ENCODE peak calls at places on chromosomes 16 and 17, in eight cellular contexts. H, U, C, K, L, D, R and G are unnamed samples.

GRCh38 chr16:75012380-75013081 is 13.7 kb downstream of the ZNRF1 start:
- DNase-seq in R (no peak), U (no peak), D (no peak), H (no peak), K (no peak), C (no peak), L (no peak), G (peak; percentile 9)

GRCh38 chr16:20803561-20804214 is 2.6 kb downstream of the ERI2 start:
- DNase-seq in U (no peak), R (no peak), D (no peak), K (no peak), C (no peak), L (no peak), H (no peak), G (no peak)

GRCh38 chr16:75320435-75320834 is 69.0 kb upstream of the BCAR1 start:
- DNase-seq in K (no peak), C (no peak), R (no peak), H (no peak), D (no peak), U (no peak), L (no peak), G (no peak)

GRCh38 chr17:42182927-42183734 is 2.1 kb downstream of the HCRT start:
- DNase-seq in L (peak; percentile 33), H (no peak), R (no peak), C (no peak), U (peak; percentile 20), K (no peak), D (no peak), G (peak; percentile 54)

GRCh38 chr17:82213251-82214011 is 789 bp upstream of the CCDC57 start:
- DNase-seq in U (peak; percentile 87), C (no peak), K (peak; percentile 81), H (no peak), D (peak; percentile 51), R (peak; percentile 65), L (peak; percentile 53), G (peak; percentile 62)

GRCh38 chr17:17119533-17119932 is 77.3 kb downstream of the MPRIP start:
- DNase-seq in L (peak; percentile 50), C (no peak), D (no peak), H (no peak), K (no peak), R (no peak), U (peak; percentile 29), G (no peak)

GRCh38 chr17:31226373-31226772 is 70.7 kb downstream of the OMG start:
- DNase-seq in H (no peak), D (no peak), L (no peak), K (no peak), U (no peak), C (peak; percentile 53), R (no peak), G (no peak)

GRCh38 chr16:76059701-76060100 is 217.5 kb upstream of the CNTNAP4 start:
- DNase-seq in R (no peak), H (no peak), U (no peak), C (no peak), L (no peak), D (no peak), K (no peak), G (no peak)

GRCh38 chr17:4276514-4276913 is 12.7 kb upstream of the ANKFY1 start:
- DNase-seq in R (no peak), D (no peak), C (no peak), U (peak; percentile 43), L (no peak), H (no peak), K (no peak), G (no peak)

GRCh38 chr16:67082891-67083290 is 26.9 kb upstream of the PHAF1 start:
- DNase-seq in H (no peak), R (no peak), K (no peak), D (no peak), U (no peak), C (no peak), L (no peak), G (no peak)

GRCh38 chr17:16286009-16286946 is 67.0 kb downstream of the CENPV start:
- DNase-seq in R (peak; percentile 80), U (peak; percentile 99), L (peak; percentile 97), K (peak; percentile 92), H (peak; percentile 95), D (peak; percentile 96), C (no peak), G (peak; percentile 89)